ENCODE peak calls at places on chromosomes 12 and 14, in seven cellular contexts. U, H, J, E, L, D and C are unnamed samples.

GRCh38 chr14:99137913-99138571 is 134.0 kb downstream of the BCL11B start:
- DNase-seq in J (no peak), L (no peak), E (peak), U (no peak), H (no peak), D (no peak), C (peak)

GRCh38 chr12:2959194-2959507 is at the start of gene TEAD4:
- DNase-seq in U (peak), D (no peak), J (peak), L (peak), E (peak), H (no peak), C (no peak)

GRCh38 chr12:116599285-116600122 is 40.3 kb downstream of the MAP1LC3B2 start:
- DNase-seq in U (peak), E (peak), H (peak), L (peak), D (peak), J (peak), C (no peak)

GRCh38 chr12:118332511-118332910 is 40.2 kb downstream of the TAOK3 start:
- DNase-seq in H (no peak), U (no peak), D (no peak), J (no peak), E (no peak), L (no peak), C (peak)

GRCh38 chr12:50727466-50727865 is 36.4 kb upstream of the ATF1 start:
- DNase-seq in E (no peak), J (no peak), D (no peak), H (no peak), U (no peak), L (no peak), C (no peak)

GRCh38 chr14:75279739-75280447 is 1.3 kb downstream of the FOS start:
- DNase-seq in D (no peak), H (peak), U (peak), J (peak), L (peak), E (peak), C (no peak)

GRCh38 chr12:45893240-45893639 is 97.1 kb downstream of the SCAF11 start:
- DNase-seq in U (no peak), H (no peak), D (no peak), E (no peak), J (no peak), L (no peak), C (no peak)

GRCh38 chr12:95701275-95701674 is 89.3 kb downstream of the NTN4 start:
- DNase-seq in E (no peak), U (peak), L (peak), D (no peak), H (no peak), J (no peak), C (no peak)

GRCh38 chr12:49794811-49795653 is 33.2 kb downstream of the NCKAP5L start:
- DNase-seq in H (peak), E (no peak), J (no peak), U (no peak), L (no peak), D (no peak), C (no peak)

GRCh38 chr12:113348849-113349536 is 9.4 kb upstream of the PLBD2 start:
- DNase-seq in E (no peak), J (no peak), H (no peak), U (no peak), D (no peak), L (no peak), C (no peak)

GRCh38 chr12:33596061-33596460 is 156.4 kb upstream of the SYT10 start:
- DNase-seq in J (no peak), U (peak), D (no peak), E (no peak), L (no peak), H (no peak), C (no peak)

GRCh38 chr14:53900499-53900898 is 56.1 kb downstream of the BMP4 start:
- DNase-seq in L (no peak), D (no peak), H (peak), U (no peak), E (no peak), J (no peak), C (no peak)

GRCh38 chr12:116162071-116162470 is 115.4 kb downstream of the MED13L start:
- DNase-seq in U (no peak), J (no peak), L (no peak), E (no peak), D (no peak), H (no peak), C (no peak)

GRCh38 chr14:69090187-69090789 is 62.6 kb downstream of the DCAF5 start:
- DNase-seq in E (no peak), U (peak), H (no peak), D (no peak), L (peak), J (peak), C (no peak)

GRCh38 chr12:78388461-78388860 is 476.1 kb upstream of the SYT1 start:
- DNase-seq in H (no peak), L (no peak), E (no peak), D (no peak), U (no peak), J (no peak), C (no peak)

GRCh38 chr12:5022465-5023061 is 21.1 kb upstream of the KCNA5 start:
- DNase-seq in H (no peak), U (peak), J (peak), L (peak), D (no peak), E (no peak), C (no peak)

GRCh38 chr14:69325646-69326265 is 65.8 kb downstream of the GALNT16 start:
- DNase-seq in U (no peak), J (peak), E (peak), D (no peak), H (peak), L (no peak), C (no peak)

GRCh38 chr14:90820958-90821357 is 4.7 kb upstream of the TTC7B start:
- DNase-seq in H (no peak), L (peak), E (no peak), J (no peak), D (peak), U (peak), C (peak)

GRCh38 chr12:116714175-116714574 is 23.7 kb downstream of the SPRING1 start:
- DNase-seq in L (no peak), U (no peak), D (no peak), H (no peak), J (no peak), E (no peak), C (no peak)

GRCh38 chr14:77580964-77581505 is 35.4 kb downstream of the SPTLC2 start:
- DNase-seq in H (no peak), L (peak), D (no peak), J (no peak), U (peak), E (no peak), C (no peak)

GRCh38 chr12:27595231-27595642 is 71.2 kb downstream of the PPFIBP1 start:
- DNase-seq in H (no peak), E (no peak), L (peak), D (no peak), U (peak), J (no peak), C (no peak)

GRCh38 chr14:73231874-73232851 is 5.1 kb upstream of the PAPLN start:
- DNase-seq in H (no peak), L (no peak), E (no peak), U (no peak), D (no peak), J (peak), C (no peak)
- TF ChIP-seq CTCF in H (no peak), L (peak), E (peak), U (peak), D (no peak), J (peak), C (no peak)

GRCh38 chr14:71742491-71742890 is 189.7 kb upstream of the RGS6 start:
- DNase-seq in H (no peak), D (no peak), L (no peak), U (no peak), J (no peak), E (no peak), C (no peak)

GRCh38 chr14:71745072-71745471 is 187.2 kb upstream of the RGS6 start:
- DNase-seq in L (no peak), J (no peak), D (no peak), U (no peak), E (no peak), H (no peak), C (no peak)

GRCh38 chr14:71734076-71734475 is 198.2 kb upstream of the RGS6 start:
- DNase-seq in J (no peak), D (no peak), E (no peak), L (no peak), U (no peak), H (no peak), C (no peak)

GRCh38 chr14:71739273-71739990 is 192.8 kb upstream of the RGS6 start:
- DNase-seq in H (no peak), J (no peak), U (peak), L (no peak), E (no peak), D (no peak), C (no peak)
- TF ChIP-seq CTCF in H (no peak), J (no peak), U (peak), L (peak), E (no peak), D (no peak), C (no peak)

DNA sequence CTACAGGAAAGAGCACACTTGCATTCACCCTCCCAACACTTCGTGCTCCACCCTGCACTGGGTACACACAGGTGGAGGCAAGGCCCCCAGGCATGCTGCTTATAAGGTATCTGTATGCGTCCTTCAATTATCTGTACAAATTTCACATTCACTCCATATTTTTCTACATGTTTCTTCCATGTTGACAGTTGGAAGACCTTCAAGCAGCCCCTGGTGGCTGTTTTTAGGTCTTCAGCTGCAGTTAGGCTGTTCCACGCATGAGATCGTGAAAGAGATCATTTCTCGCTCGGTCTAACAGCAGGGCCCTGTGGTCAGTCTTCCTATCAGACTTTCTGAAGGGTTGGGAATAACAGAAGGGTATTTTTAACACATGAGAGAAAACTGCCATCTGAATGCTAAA is 47.1 kb downstream of the PLXNC1 start:
- DNase-seq in E (no peak), H (no peak), J (no peak), D (no peak), U (no peak), L (no peak), C (no peak)
- TF ChIP-seq CTCF in E (no peak), H (no peak), J (no peak), D (no peak), U (peak), L (no peak), C (no peak)

GRCh38 chr12:10501031-10501430 is 4.7 kb upstream of the EIF2S3B start:
- DNase-seq in H (no peak), U (peak), J (no peak), D (no peak), L (peak), E (no peak), C (no peak)
- TF ChIP-seq CTCF in H (no peak), U (peak), J (no peak), D (no peak), L (peak), E (peak), C (no peak)